ENCODE peak calls at places on chromosome 2, in four cellular contexts. H is endothelial cell of umbilical vein, V is DND-41, O is IMR-90. E is an unnamed sample.

GRCh38 chr2:234305846-234306245 is 191.0 kb downstream of the ARL4C start:
- DNase-seq in H (no peak), V (no peak), O (peak; percentile 41), E (no peak)

GRCh38 chr2:239259603-239260298 is 141.1 kb downstream of the HDAC4 start:
- DNase-seq in H (no peak), O (no peak), V (peak; percentile 37), E (no peak)

GRCh38 chr2:26675651-26676255 is 16.8 kb upstream of the KCNK3 start:
- DNase-seq in V (no peak), O (no peak), H (no peak), E (no peak)

GRCh38 chr2:183010112-183010511 is 28.1 kb downstream of the NCKAP1 start:
- DNase-seq in O (peak; percentile 88), H (peak; percentile 24), V (no peak), E (no peak)

GRCh38 chr2:17821535-17822451 is 5.5 kb downstream of the MSGN1 start:
- DNase-seq in V (no peak), O (no peak), H (peak; percentile 14), E (no peak)

GRCh38 chr2:86297382-86298147 is 39.9 kb downstream of the REEP1 start:
- DNase-seq in V (no peak), O (no peak), H (no peak), E (no peak)

GRCh38 chr2:182897137-182897536 is 30.7 kb upstream of the FRZB start:
- DNase-seq in O (peak; percentile 92), V (no peak), H (no peak), E (no peak)

GRCh38 chr2:127051116-127051779 is 55.7 kb downstream of the BIN1 start:
- DNase-seq in V (no peak), H (no peak), O (no peak), E (no peak)

GRCh38 chr2:219482674-219483405 is 15.9 kb upstream of the GMPPA start:
- DNase-seq in O (no peak), H (no peak), V (no peak), E (no peak)

GRCh38 chr2:64354857-64355680 is 98.9 kb upstream of the LGALSL start:
- DNase-seq in V (no peak), H (no peak), O (peak; percentile 59), E (no peak)

GRCh38 chr2:85887566-85888019 is 1.2 kb downstream of the ST3GAL5 start:
- DNase-seq in V (peak; percentile 38), H (peak; percentile 50), O (peak; percentile 40), E (no peak)

GRCh38 chr2:101251844-101252407 is 760 bp upstream of the CNOT11 start:
- DNase-seq in V (peak; percentile 26), H (no peak), O (no peak), E (peak; percentile 77)

GRCh38 chr2:68908392-68908970 is 37.3 kb upstream of the BMP10 start:
- DNase-seq in H (peak; percentile 80), V (peak; percentile 96), O (peak; percentile 93), E (no peak)

GRCh38 chr2:68909793-68910674 is 38.8 kb upstream of the BMP10 start:
- DNase-seq in O (peak; percentile 82), H (peak; percentile 82), V (peak; percentile 89), E (peak; percentile 58)

GRCh38 chr2:68905116-68905515 is 33.9 kb upstream of the BMP10 start:
- DNase-seq in O (peak; percentile 67), V (no peak), H (no peak), E (no peak)

GRCh38 chr2:68907232-68907922 is 36.2 kb upstream of the BMP10 start:
- DNase-seq in H (peak; percentile 38), O (no peak), V (no peak), E (no peak)

DNA sequence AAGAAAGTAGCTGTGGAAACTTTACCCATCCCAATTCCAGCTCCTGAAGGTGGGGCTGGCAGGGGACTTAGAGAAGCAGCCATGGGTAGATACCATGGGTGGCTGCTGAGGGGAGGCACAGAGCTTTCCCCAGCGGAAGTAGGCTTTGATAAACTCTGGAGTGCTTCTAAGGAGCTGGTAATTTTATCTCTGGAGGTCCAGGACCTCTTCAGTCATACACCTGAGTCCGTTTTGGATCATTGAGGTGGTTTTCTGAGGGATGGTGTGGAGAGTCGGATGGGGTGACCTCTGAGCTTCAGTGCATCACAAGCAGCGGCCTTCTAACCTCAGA is 36.7 kb upstream of the BMP10 start:
- DNase-seq in O (no peak), H (no peak), V (peak; percentile 62), E (no peak)
- H2AFZ ChIP-seq in O (no peak overlapping the region), H (no peak overlapping the region), V (peak overlapping the region; percentile 5), E (no peak overlapping the region)

DNA sequence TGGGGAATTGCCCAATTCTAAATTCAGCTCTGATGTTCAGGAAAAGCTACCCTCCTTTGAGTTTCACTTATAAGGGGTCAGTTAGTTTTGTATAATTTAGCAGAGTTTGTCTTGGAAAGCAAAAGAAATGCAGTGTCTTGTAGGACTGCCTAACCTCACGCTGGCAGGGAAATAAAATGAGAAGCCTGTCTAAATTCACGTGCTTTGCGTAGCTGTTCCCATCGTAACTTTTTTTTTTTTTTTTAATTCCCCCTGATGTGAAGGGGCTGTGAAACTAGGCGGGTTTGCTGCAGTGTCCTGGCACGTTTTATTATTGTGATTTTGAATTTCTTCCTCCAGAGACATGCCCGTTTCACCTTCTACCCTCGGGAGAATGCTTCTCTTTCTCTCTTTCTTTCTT is 2.1 kb downstream of the MEIS1 start:
- DNase-seq in H (peak; percentile 42), O (no peak), V (no peak), E (no peak)
- H2AFZ ChIP-seq in H (no peak overlapping the region), O (no peak overlapping the region), V (no peak overlapping the region), E (no peak overlapping the region)

GRCh38 chr2:97741686-97742085 is 28.3 kb downstream of the ZAP70 start:
- DNase-seq in O (no peak), V (no peak), H (no peak), E (no peak)

GRCh38 chr2:97740590-97741182 is 27.3 kb downstream of the ZAP70 start:
- DNase-seq in O (peak; percentile 14), V (peak; percentile 54), H (peak; percentile 23), E (peak; percentile 54)

GRCh38 chr2:97743913-97744312 is 30.5 kb downstream of the ZAP70 start:
- DNase-seq in H (no peak), O (no peak), V (no peak), E (peak; percentile 55)

GRCh38 chr2:97741251-97741650 is 27.9 kb downstream of the ZAP70 start:
- DNase-seq in O (no peak), V (no peak), H (no peak), E (no peak)

GRCh38 chr2:97742381-97742847 is 29.0 kb downstream of the ZAP70 start:
- DNase-seq in V (no peak), H (peak; percentile 22), O (no peak), E (no peak)
- H2AFZ ChIP-seq in V (no peak overlapping the region), H (no peak overlapping the region), O (no peak overlapping the region), E (no peak overlapping the region)

DNA sequence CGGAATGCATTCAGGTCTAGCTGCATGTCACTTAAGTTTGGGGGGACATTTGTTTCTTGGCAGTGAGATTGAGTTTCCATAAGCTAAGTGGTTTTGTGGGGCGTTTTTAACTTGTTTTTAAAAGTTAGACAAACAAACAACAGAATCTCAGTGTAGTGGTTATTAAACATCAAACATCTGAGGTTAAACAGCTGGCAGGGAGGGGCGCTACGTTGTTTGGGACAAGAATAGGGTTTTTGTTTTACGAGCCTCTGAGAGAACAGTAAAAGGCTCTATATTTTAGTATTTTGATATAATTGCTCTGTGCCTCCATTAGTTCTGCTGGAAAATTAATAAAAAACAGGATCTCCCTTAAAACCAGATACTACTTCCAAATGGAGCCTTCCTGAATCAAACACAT is 41.6 kb upstream of the TMEM177 start:
- DNase-seq in V (no peak), O (no peak), H (no peak), E (no peak)
- H2AFZ ChIP-seq in V (no peak overlapping the region), O (no peak overlapping the region), H (no peak overlapping the region), E (no peak overlapping the region)

GRCh38 chr2:178910005-178910404 is 102.8 kb upstream of the TTN start:
- DNase-seq in H (no peak), O (no peak), V (no peak), E (no peak)
- H2AFZ ChIP-seq in H (no peak overlapping the region), O (no peak overlapping the region), V (no peak overlapping the region), E (no peak overlapping the region)

DNA sequence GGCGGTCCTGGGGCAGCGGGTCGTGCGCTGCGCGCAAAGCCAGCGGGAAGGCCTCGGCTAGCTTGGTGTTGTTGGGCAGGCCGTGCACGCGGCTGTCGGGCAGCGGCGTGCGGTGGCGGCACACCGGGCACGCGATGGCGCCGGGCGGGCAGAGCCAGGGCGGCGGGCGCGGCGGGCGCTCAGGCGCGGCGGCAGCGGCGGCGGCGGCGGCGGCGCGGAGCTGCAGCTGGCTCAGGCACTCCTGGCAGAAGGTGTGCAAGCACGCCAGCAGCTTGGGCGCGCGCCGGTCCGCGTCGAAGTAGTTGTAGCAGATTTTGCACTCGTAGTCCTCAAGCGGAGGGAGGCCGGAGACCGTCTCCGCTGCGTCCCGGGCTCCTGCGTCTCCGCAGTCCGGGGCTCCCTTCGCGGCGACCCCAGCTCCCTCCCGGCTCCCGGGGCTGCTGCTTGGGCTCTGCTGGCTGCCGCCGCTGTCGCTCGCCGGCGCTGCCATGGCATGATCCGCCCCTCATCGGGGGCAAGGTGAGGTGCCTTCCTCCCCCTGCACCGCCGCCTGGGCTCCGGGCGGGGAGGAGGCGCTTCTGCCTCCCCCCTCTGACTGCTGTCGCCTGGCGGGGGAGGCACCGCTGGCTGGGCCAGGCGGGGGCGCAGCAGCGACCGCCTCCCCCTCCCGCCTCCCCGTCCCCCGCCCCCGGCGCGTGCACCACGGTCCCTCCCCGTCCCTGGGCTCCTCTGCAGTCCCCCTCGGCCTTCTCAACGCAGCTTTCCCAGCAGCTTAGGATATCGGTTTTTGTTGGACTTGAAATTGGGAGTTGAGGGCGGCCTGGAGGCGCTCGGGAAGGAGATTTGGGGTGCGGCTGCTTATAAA is 21.0 kb upstream of the PAX3 start:
- DNase-seq in H (no peak), O (no peak), V (no peak), E (no peak)
- H2AFZ ChIP-seq in H (peak overlapping the region; percentile 46), O (peak overlapping the region; percentile 71), V (no peak overlapping the region), E (no peak overlapping the region)

GRCh38 chr2:151549191-151549590 is 139.5 kb downstream of the RIF1 start:
- DNase-seq in H (no peak), O (no peak), V (no peak), E (no peak)

GRCh38 chr2:151556121-151556520 is 146.4 kb downstream of the RIF1 start:
- DNase-seq in H (no peak), O (no peak), V (no peak), E (no peak)

GRCh38 chr2:151551556-151551955 is 141.9 kb downstream of the RIF1 start:
- DNase-seq in V (no peak), H (no peak), O (no peak), E (no peak)

GRCh38 chr2:151552287-151552686 is 142.6 kb downstream of the RIF1 start:
- DNase-seq in H (no peak), V (no peak), O (no peak), E (no peak)
- H2AFZ ChIP-seq in H (no peak overlapping the region), V (no peak overlapping the region), O (no peak overlapping the region), E (no peak overlapping the region)

DNA sequence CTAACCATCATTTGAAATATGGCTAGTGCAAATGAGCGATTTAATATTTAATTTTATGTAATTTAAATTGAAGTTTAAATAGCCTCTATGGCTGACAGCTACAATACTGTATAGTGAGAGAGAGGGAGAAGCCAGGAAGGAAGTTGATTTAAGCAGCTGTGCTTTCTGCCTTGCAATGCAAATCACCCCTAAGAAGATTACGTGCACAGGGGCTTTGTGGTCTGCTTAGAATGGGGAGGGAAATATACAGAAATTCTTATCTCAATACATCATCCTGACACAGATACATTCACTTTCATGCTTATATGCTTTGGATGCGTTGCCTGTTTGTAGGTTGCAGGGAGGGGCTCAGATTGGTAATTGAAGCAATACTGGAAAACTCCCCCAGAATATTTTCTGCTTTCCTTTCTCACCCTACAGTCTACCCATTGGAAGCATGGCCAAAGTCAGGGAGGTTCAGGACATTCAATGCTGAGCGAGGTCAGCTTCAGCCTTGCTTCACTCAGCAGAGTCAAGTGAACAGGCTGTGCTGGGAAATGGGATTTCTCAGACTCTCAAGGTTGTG is 674.0 kb downstream of the CNTNAP5 start:
- DNase-seq in V (no peak), H (no peak), O (peak; percentile 5), E (no peak)
- H2AFZ ChIP-seq in V (no peak overlapping the region), H (no peak overlapping the region), O (no peak overlapping the region), E (no peak overlapping the region)

E was measured in HepG2.